ENCODE peak calls at places on chromosomes 2 and 18, in five cellular contexts. One of them, this sample, is unnamed. For H3K9me3, the result is how much of the 10 kb centered on the place peaks cover.

GRCh38 chr2:200809506-200810251 is 2.0 kb upstream of the BZW1 start:
- DNase-seq in CD4-positive, alpha-beta T cell: no peak
- DNase-seq in cardiac muscle cell: no peak
- DNase-seq in hepatocyte: no peak
- DNase-seq in heart right ventricle: no peak
- DNase-seq in this sample: no peak

GRCh38 chr2:73289304-73289703 is 4.0 kb downstream of the EGR4 start:
- DNase-seq in CD4-positive, alpha-beta T cell: no peak
- DNase-seq in cardiac muscle cell: no peak
- DNase-seq in hepatocyte: no peak
- DNase-seq in heart right ventricle: no peak
- DNase-seq in this sample: no peak

GRCh38 chr18:78995740-78996395 is 16.2 kb downstream of the SALL3 start:
- DNase-seq in CD4-positive, alpha-beta T cell: no peak
- DNase-seq in cardiac muscle cell: no peak
- DNase-seq in hepatocyte: no peak
- DNase-seq in heart right ventricle: no peak
- DNase-seq in this sample: no peak

GRCh38 chr2:19648583-19648982 is 253.2 kb downstream of the TTC32 start:
- DNase-seq in CD4-positive, alpha-beta T cell: no peak
- DNase-seq in cardiac muscle cell: no peak
- DNase-seq in hepatocyte: peak
- DNase-seq in heart right ventricle: peak
- DNase-seq in this sample: no peak

GRCh38 chr2:172552547-172553291 is 3.2 kb upstream of the PDK1 start:
- DNase-seq in CD4-positive, alpha-beta T cell: no peak
- DNase-seq in cardiac muscle cell: no peak
- DNase-seq in hepatocyte: peak
- DNase-seq in heart right ventricle: no peak
- DNase-seq in this sample: no peak

GRCh38 chr18:44777429-44778192 is 96.9 kb downstream of the SETBP1 start:
- DNase-seq in CD4-positive, alpha-beta T cell: no peak
- DNase-seq in cardiac muscle cell: no peak
- DNase-seq in hepatocyte: no peak
- DNase-seq in heart right ventricle: peak
- DNase-seq in this sample: no peak

GRCh38 chr2:132766573-132766972 is 96.6 kb upstream of the LYPD1 start:
- DNase-seq in CD4-positive, alpha-beta T cell: no peak
- DNase-seq in cardiac muscle cell: no peak
- DNase-seq in hepatocyte: no peak
- DNase-seq in heart right ventricle: no peak
- DNase-seq in this sample: no peak

GRCh38 chr2:11097038-11097720 is 58.1 kb upstream of the SLC66A3 start:
- DNase-seq in CD4-positive, alpha-beta T cell: no peak
- DNase-seq in cardiac muscle cell: no peak
- DNase-seq in hepatocyte: no peak
- DNase-seq in heart right ventricle: peak
- DNase-seq in this sample: no peak

GRCh38 chr18:43634994-43635393 is 357.7 kb upstream of the SYT4 start:
- DNase-seq in CD4-positive, alpha-beta T cell: no peak
- DNase-seq in cardiac muscle cell: no peak
- DNase-seq in hepatocyte: no peak
- DNase-seq in heart right ventricle: no peak
- DNase-seq in this sample: no peak

GRCh38 chr2:41895334-41895664 is 152.5 kb upstream of the PKDCC start:
- DNase-seq in CD4-positive, alpha-beta T cell: no peak
- DNase-seq in cardiac muscle cell: no peak
- DNase-seq in hepatocyte: no peak
- DNase-seq in heart right ventricle: no peak
- DNase-seq in this sample: no peak

GRCh38 chr2:149271575-149271974 is 58.8 kb upstream of the LYPD6 start:
- DNase-seq in CD4-positive, alpha-beta T cell: no peak
- DNase-seq in cardiac muscle cell: no peak
- DNase-seq in hepatocyte: no peak
- DNase-seq in heart right ventricle: no peak
- DNase-seq in this sample: no peak

GRCh38 chr2:20027715-20028434 is 15.4 kb upstream of the MATN3 start:
- DNase-seq in CD4-positive, alpha-beta T cell: no peak
- DNase-seq in cardiac muscle cell: no peak
- DNase-seq in hepatocyte: no peak
- DNase-seq in heart right ventricle: no peak
- DNase-seq in this sample: no peak

GRCh38 chr2:236576053-236576452 is 6.4 kb downstream of the ACKR3 start:
- DNase-seq in CD4-positive, alpha-beta T cell: no peak
- DNase-seq in cardiac muscle cell: peak
- DNase-seq in hepatocyte: peak
- DNase-seq in heart right ventricle: no peak
- DNase-seq in this sample: peak

GRCh38 chr2:106581755-106582430 is 94.7 kb downstream of the CD8B2 start:
- DNase-seq in CD4-positive, alpha-beta T cell: peak
- DNase-seq in cardiac muscle cell: peak
- DNase-seq in hepatocyte: peak
- DNase-seq in heart right ventricle: peak
- DNase-seq in this sample: peak

GRCh38 chr2:221572821-221573429 is 821 bp upstream of the EPHA4 start:
- DNase-seq in CD4-positive, alpha-beta T cell: peak
- DNase-seq in cardiac muscle cell: no peak
- DNase-seq in hepatocyte: peak
- DNase-seq in heart right ventricle: peak
- DNase-seq in this sample: peak

GRCh38 chr18:4352746-4353522 is 102.2 kb downstream of the DLGAP1 start:
- DNase-seq in CD4-positive, alpha-beta T cell: no peak
- DNase-seq in cardiac muscle cell: no peak
- DNase-seq in hepatocyte: peak
- DNase-seq in heart right ventricle: no peak
- DNase-seq in this sample: no peak

GRCh38 chr2:219484343-219485200 is 14.1 kb upstream of the GMPPA start:
- DNase-seq in CD4-positive, alpha-beta T cell: no peak
- DNase-seq in cardiac muscle cell: peak
- DNase-seq in hepatocyte: peak
- DNase-seq in heart right ventricle: no peak
- DNase-seq in this sample: peak

GRCh38 chr18:49174478-49174877 is 223.7 kb upstream of the SMAD7 start:
- DNase-seq in CD4-positive, alpha-beta T cell: no peak
- DNase-seq in cardiac muscle cell: no peak
- DNase-seq in hepatocyte: peak
- DNase-seq in heart right ventricle: no peak
- DNase-seq in this sample: no peak

GRCh38 chr2:240637116-240637900 is 12.0 kb downstream of the GPR35 start:
- DNase-seq in CD4-positive, alpha-beta T cell: no peak
- DNase-seq in cardiac muscle cell: no peak
- DNase-seq in hepatocyte: no peak
- DNase-seq in heart right ventricle: no peak
- DNase-seq in this sample: no peak

GRCh38 chr2:63692002-63692606 is 103.3 kb downstream of the MDH1 start:
- DNase-seq in CD4-positive, alpha-beta T cell: no peak
- DNase-seq in cardiac muscle cell: peak
- DNase-seq in hepatocyte: peak
- DNase-seq in heart right ventricle: no peak
- DNase-seq in this sample: no peak

GRCh38 chr2:24253303-24253919 is 78.6 kb downstream of the FAM228A start:
- DNase-seq in CD4-positive, alpha-beta T cell: no peak
- DNase-seq in cardiac muscle cell: no peak
- DNase-seq in hepatocyte: no peak
- DNase-seq in heart right ventricle: no peak
- DNase-seq in this sample: no peak

GRCh38 chr2:229914182-229914581 is 7.6 kb downstream of the TRIP12 start:
- DNase-seq in CD4-positive, alpha-beta T cell: no peak
- DNase-seq in cardiac muscle cell: no peak
- DNase-seq in hepatocyte: no peak
- DNase-seq in heart right ventricle: no peak
- DNase-seq in this sample: no peak

GRCh38 chr2:236177967-236178909 is 10.1 kb upstream of the GBX2 start:
- DNase-seq in CD4-positive, alpha-beta T cell: no peak
- DNase-seq in cardiac muscle cell: peak
- DNase-seq in hepatocyte: peak
- DNase-seq in heart right ventricle: peak
- DNase-seq in this sample: peak

GRCh38 chr18:76568726-76569125 is 73.7 kb upstream of the ZNF516 start:
- DNase-seq in CD4-positive, alpha-beta T cell: no peak
- DNase-seq in cardiac muscle cell: no peak
- DNase-seq in hepatocyte: no peak
- DNase-seq in heart right ventricle: no peak
- DNase-seq in this sample: no peak

GRCh38 chr2:207673431-207673830 is 38.0 kb upstream of the CCNYL1 start:
- DNase-seq in CD4-positive, alpha-beta T cell: no peak
- DNase-seq in cardiac muscle cell: no peak
- DNase-seq in hepatocyte: no peak
- DNase-seq in heart right ventricle: no peak
- DNase-seq in this sample: no peak

GRCh38 chr2:17115042-17115441 is 403.2 kb downstream of the RAD51AP2 start:
- DNase-seq in CD4-positive, alpha-beta T cell: no peak
- DNase-seq in cardiac muscle cell: no peak
- DNase-seq in hepatocyte: no peak
- DNase-seq in heart right ventricle: no peak
- DNase-seq in this sample: no peak

DNA sequence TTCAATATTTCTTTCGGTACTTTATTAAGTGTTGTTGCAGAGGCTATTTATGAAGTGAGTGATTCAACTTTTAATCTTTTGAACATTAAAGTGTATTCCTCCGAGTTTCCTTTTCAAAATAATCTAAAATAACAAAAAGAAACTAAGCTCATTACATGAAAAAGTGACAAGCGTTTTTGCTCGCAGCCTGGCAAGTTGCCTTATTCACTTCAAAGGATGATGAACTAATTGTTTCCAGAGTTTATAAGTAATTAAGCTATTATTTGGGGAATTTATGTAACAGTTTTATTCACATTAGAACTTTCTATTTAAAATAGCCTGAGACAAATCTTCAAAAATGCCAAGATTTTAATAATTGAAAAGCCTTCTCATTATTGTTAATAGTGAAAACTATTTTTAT is 149.1 kb downstream of the MEIS1 start:
- DNase-seq in CD4-positive, alpha-beta T cell: no peak
- DNase-seq in cardiac muscle cell: no peak
- DNase-seq in hepatocyte: no peak
- DNase-seq in heart right ventricle: no peak
- DNase-seq in this sample: peak
- H3K9me3 ChIP-seq in CD4-positive, alpha-beta T cell: under half
- H3K9me3 ChIP-seq in cardiac muscle cell: under half
- H3K9me3 ChIP-seq in hepatocyte: under half
- H3K9me3 ChIP-seq in heart right ventricle: under half
- H3K9me3 ChIP-seq in this sample: under half

DNA sequence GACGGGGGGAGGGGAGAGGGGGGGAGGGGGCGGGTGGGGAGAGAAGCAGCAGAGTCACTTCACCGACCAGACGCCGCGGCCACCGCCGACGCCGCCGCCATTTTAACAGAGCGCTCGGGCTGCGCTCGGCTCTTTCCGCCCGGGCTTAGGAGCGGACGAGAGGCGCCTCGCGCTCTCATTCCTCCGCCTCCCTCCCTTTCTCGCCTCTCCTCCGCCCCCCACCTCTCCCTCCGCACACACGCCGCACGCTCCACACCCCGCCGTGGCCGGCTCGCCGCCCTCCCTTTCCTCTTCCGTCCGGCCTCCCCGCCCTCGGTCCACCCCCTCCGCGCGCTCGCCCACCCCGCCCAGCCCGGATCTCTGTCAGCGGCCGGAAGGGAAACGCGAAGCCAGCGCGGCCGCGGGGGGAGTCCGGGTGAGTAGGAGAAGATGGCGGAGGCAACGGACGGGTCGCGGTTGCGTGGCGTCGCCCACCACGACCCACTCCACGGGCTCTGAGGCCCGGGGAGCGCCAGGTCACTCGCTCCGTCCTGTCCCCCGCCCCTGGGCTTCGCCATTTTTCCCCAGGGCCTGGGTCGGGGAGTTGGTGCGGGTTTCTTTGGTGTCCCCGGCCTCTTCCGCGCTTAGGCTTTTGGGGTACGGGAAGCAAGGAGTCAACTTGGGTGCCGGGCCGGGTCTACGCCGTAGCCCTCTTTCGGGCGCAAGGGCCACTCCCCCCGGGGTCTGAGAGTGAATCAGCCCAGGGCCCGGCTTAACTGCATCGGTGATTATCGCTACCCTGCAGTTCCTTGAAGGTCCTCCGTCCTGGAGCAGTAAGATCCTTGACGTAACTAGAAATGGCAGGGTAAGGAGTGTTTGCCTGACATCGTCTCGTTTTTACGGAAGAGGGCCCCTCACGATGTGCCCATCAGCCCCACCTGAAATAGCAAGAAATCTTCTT is at the start of gene USP34:
- DNase-seq in CD4-positive, alpha-beta T cell: peak
- DNase-seq in cardiac muscle cell: peak
- DNase-seq in hepatocyte: peak
- DNase-seq in heart right ventricle: peak
- DNase-seq in this sample: peak
- H3K27ac ChIP-seq in CD4-positive, alpha-beta T cell: peak
- H3K27ac ChIP-seq in cardiac muscle cell: peak
- H3K27ac ChIP-seq in hepatocyte: peak
- H3K27ac ChIP-seq in heart right ventricle: peak
- H3K27ac ChIP-seq in this sample: peak

DNA sequence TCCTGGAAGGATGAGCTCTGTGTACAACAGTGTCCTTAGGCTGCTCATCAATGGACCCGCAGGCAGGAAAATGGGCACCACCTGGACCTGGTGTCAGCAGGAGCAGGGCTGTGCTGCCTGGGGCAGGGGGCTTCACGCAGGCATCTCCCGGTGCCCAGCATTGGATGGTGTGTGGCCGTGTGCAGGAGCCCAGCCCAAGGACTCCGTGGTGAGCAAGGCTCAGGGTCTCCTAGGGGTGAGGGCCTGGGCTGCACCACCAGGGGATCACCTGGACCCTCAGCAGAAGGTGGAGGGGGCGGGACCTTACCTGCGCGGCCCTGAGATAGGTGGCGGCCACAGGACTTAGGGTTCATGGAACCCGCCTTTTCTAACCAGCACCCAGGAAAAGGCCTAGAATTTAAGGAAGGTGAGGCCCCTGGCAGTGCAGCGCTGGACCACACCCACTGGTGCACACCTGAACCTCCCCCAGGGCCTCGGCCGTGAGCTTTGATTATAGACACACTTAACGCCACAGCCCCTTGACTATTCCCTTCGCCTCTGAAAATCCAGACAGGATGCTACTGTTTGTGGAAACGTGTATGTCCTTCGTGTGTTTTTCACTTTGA is 89.1 kb downstream of the TMEM18 start:
- DNase-seq in CD4-positive, alpha-beta T cell: no peak
- DNase-seq in cardiac muscle cell: no peak
- DNase-seq in hepatocyte: no peak
- DNase-seq in heart right ventricle: no peak
- DNase-seq in this sample: no peak
- H3K9me3 ChIP-seq in CD4-positive, alpha-beta T cell: under half
- H3K9me3 ChIP-seq in cardiac muscle cell: under half
- H3K9me3 ChIP-seq in hepatocyte: under half
- H3K9me3 ChIP-seq in heart right ventricle: under half
- H3K9me3 ChIP-seq in this sample: under half

DNA sequence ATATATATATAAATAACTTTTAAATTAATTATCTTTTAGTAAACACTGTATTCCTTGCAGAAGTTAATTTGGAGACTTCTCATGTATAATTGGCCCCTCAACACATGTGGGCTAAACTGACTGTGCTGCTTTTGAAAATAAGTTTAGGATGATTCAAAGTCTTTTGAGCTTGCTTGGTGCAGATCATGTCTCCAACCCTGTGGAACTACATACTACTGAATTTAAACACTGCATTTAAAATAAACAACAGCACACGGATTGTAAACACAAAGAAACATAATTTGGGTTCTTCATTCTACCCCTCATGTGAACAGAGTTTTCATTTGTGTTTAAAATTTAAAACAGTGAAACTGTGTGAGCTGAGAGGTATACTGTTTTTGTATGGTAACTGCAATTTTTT is 167.7 kb downstream of the DDX1 start:
- DNase-seq in CD4-positive, alpha-beta T cell: no peak
- DNase-seq in cardiac muscle cell: no peak
- DNase-seq in hepatocyte: no peak
- DNase-seq in heart right ventricle: no peak
- DNase-seq in this sample: no peak
- H3K27ac ChIP-seq in CD4-positive, alpha-beta T cell: no peak
- H3K27ac ChIP-seq in cardiac muscle cell: no peak
- H3K27ac ChIP-seq in hepatocyte: no peak
- H3K27ac ChIP-seq in heart right ventricle: no peak
- H3K27ac ChIP-seq in this sample: no peak